ENCODE peak calls at places on chromosomes 6 and 20, in eight cellular contexts. T is T-cell, M is dorsolateral prefrontal cortex, F is GM03348, O is KBM-7, K is amygdala, N is GM23338, L is GM04503. R is an unnamed sample.

GRCh38 chr6:56517155-56517745 is 125.4 kb downstream of the DST start:
- DNase-seq in L (peak; percentile 33), O (no peak), N (no peak), F (peak; percentile 11), M (no peak), K (no peak), T (no peak), R (no peak)

GRCh38 chr6:163579880-163580295 is 165.4 kb downstream of the QKI start:
- DNase-seq in T (no peak), L (no peak), N (peak; percentile 65), F (no peak), M (no peak), O (peak; percentile 5), K (no peak), R (no peak)

GRCh38 chr6:139392834-139393233 is 18.4 kb upstream of the CITED2 start:
- DNase-seq in O (no peak), K (no peak), L (no peak), T (no peak), N (no peak), M (no peak), F (peak; percentile 16), R (no peak)

GRCh38 chr6:138593100-138593877 is 94.0 kb upstream of the NHSL1 start:
- DNase-seq in O (peak; percentile 81), K (no peak), M (peak; percentile 25), F (peak; percentile 84), T (no peak), N (peak; percentile 62), L (peak; percentile 97), R (no peak)

GRCh38 chr20:56606174-56606945 is 22.7 kb upstream of the TFAP2C start:
- DNase-seq in M (no peak), O (no peak), F (no peak), N (no peak), L (no peak), T (no peak), K (no peak), R (no peak)

GRCh38 chr6:152700427-152700826 is 2.7 kb downstream of the MYCT1 start:
- DNase-seq in F (no peak), K (no peak), O (no peak), M (no peak), L (no peak), N (no peak), T (no peak), R (no peak)

GRCh38 chr20:10419550-10420133 is 14.4 kb downstream of the MKKS start:
- DNase-seq in L (no peak), N (no peak), M (no peak), T (no peak), K (no peak), O (no peak), F (no peak), R (no peak)

GRCh38 chr6:83505376-83505775 is 7.0 kb upstream of the PRSS35 start:
- DNase-seq in F (no peak), K (no peak), N (no peak), M (no peak), O (peak; percentile 21), T (no peak), L (no peak), R (no peak)

GRCh38 chr6:195861-196360 is 96.4 kb upstream of the DUSP22 start:
- DNase-seq in L (peak; percentile 8), F (no peak), O (no peak), M (no peak), N (no peak), T (peak; percentile 54), K (no peak), R (no peak)

GRCh38 chr20:45857836-45858250 is 429 bp downstream of the ZSWIM3 start:
- DNase-seq in K (no peak), F (no peak), L (no peak), O (no peak), N (peak; percentile 76), M (no peak), T (no peak), R (no peak)

GRCh38 chr6:53358440-53359087 is 9.8 kb upstream of the ELOVL5 start:
- DNase-seq in M (no peak), T (no peak), L (no peak), K (no peak), O (peak; percentile 82), N (no peak), F (no peak), R (no peak)

GRCh38 chr6:37143585-37143984 is 26.4 kb upstream of the PIM1 start:
- DNase-seq in F (no peak), N (no peak), K (no peak), M (no peak), O (no peak), T (no peak), L (no peak), R (no peak)

R was measured in hypothalamus.